ENCODE peak calls at places on chromosomes 4 and X, in nine cellular contexts. L is colonic mucosa, W is heart right ventricle, Y is bronchial epithelial cell, U is lung, J is breast epithelium, N is ascending aorta, B is dorsolateral prefrontal cortex, I is AG10803. V is an unnamed sample.

GRCh38 chrX:132622130-132622529 is 133.3 kb upstream of the MBNL3 start:
- DNase-seq in N (no peak), W (no peak), I (peak), U (no peak), Y (peak), L (no peak), B (no peak), J (no peak), V (peak)

GRCh38 chrX:153909024-153909979 is 4.8 kb downstream of the AVPR2 start:
- DNase-seq in N (no peak), I (no peak), W (no peak), B (no peak), J (no peak), Y (no peak), U (no peak), L (no peak), V (no peak)

GRCh38 chrX:25012433-25012735 is 3.4 kb downstream of the ARX start:
- DNase-seq in U (no peak), L (no peak), B (no peak), W (no peak), N (no peak), J (no peak), I (no peak), Y (no peak), V (no peak)

GRCh38 chrX:16479206-16479869 is 170.6 kb upstream of the S100G start:
- DNase-seq in Y (peak), I (peak), L (no peak), N (no peak), J (no peak), W (no peak), U (no peak), B (no peak), V (peak)

GRCh38 chr4:167786504-167786903 is 305.8 kb upstream of the ANXA10 start:
- DNase-seq in L (no peak), J (no peak), U (no peak), N (no peak), Y (no peak), W (no peak), I (no peak), B (no peak), V (no peak)

GRCh38 chrX:11908371-11908770 is 150.3 kb downstream of the MSL3 start:
- DNase-seq in I (no peak), L (no peak), U (no peak), W (no peak), B (no peak), N (no peak), J (no peak), Y (peak), V (peak)

GRCh38 chrX:152206426-152206825 is 68.0 kb upstream of the MAGEA10 start:
- DNase-seq in Y (no peak), W (no peak), I (no peak), U (no peak), N (no peak), L (no peak), B (no peak), J (no peak), V (no peak)

GRCh38 chrX:143500751-143501150 is 16.5 kb downstream of the SPANXN3 start:
- DNase-seq in Y (peak), W (no peak), L (no peak), N (no peak), U (no peak), I (no peak), J (no peak), B (no peak), V (no peak)

GRCh38 chr4:1053080-1053661 is 41.7 kb downstream of the FGFRL1 start:
- DNase-seq in W (no peak), U (no peak), Y (peak), J (peak), B (no peak), L (no peak), N (no peak), I (peak), V (no peak)

GRCh38 chr4:137156054-137156453 is 376.2 kb downstream of the PCDH18 start:
- DNase-seq in W (no peak), N (no peak), U (no peak), B (no peak), L (no peak), J (no peak), I (peak), Y (peak), V (peak)

GRCh38 chrX:45129055-45129454 is 71.6 kb downstream of the DIPK2B start:
- DNase-seq in I (no peak), B (no peak), W (no peak), L (no peak), Y (no peak), N (no peak), U (no peak), J (no peak), V (no peak)

GRCh38 chrX:39883664-39884063 is 214.1 kb downstream of the BCOR start:
- DNase-seq in Y (no peak), N (no peak), U (no peak), L (no peak), B (no peak), J (no peak), W (no peak), I (no peak), V (no peak)

GRCh38 chr4:39062094-39062493 is at the start of gene KLHL5:
- DNase-seq in B (no peak), U (no peak), L (no peak), I (no peak), N (no peak), Y (no peak), J (no peak), W (no peak), V (peak)

GRCh38 chrX:63656871-63657580 is 128.0 kb downstream of the ARHGEF9 start:
- DNase-seq in B (no peak), L (no peak), W (peak), U (no peak), N (peak), Y (peak), I (peak), J (no peak), V (peak)

GRCh38 chrX:10121787-10122186 is 35.0 kb upstream of the CLCN4 start:
- DNase-seq in U (no peak), J (no peak), I (no peak), L (no peak), B (no peak), N (no peak), W (no peak), Y (no peak), V (peak)

GRCh38 chrX:8879750-8880149 is 78.6 kb upstream of the FAM9A start:
- DNase-seq in U (no peak), J (no peak), Y (peak), L (peak), W (no peak), I (no peak), N (no peak), B (no peak), V (no peak)

GRCh38 chr4:119204898-119205297 is 7.6 kb upstream of the USP53 start:
- DNase-seq in Y (no peak), L (no peak), I (no peak), N (no peak), W (no peak), B (no peak), J (no peak), U (no peak), V (no peak)

GRCh38 chr4:151540728-151541437 is 131.9 kb downstream of the FHIP1A start:
- DNase-seq in W (no peak), I (peak), Y (peak), L (peak), N (no peak), U (no peak), J (no peak), B (no peak), V (peak)

GRCh38 chr4:180407273-180407885 is 1835.8 kb upstream of the TENM3 start:
- DNase-seq in Y (peak), W (no peak), B (no peak), U (no peak), I (no peak), J (no peak), L (no peak), N (no peak), V (no peak)

GRCh38 chr4:119211856-119212250 is 660 bp upstream of the USP53 start:
- DNase-seq in J (no peak), W (no peak), B (no peak), U (no peak), Y (no peak), I (no peak), N (no peak), L (no peak), V (no peak)

GRCh38 chrX:1248381-1249061 is 20.1 kb upstream of the CSF2RA start:
- DNase-seq in N (no peak), I (no peak), U (no peak), W (peak), L (no peak), B (no peak), Y (no peak), J (no peak), V (no peak)

GRCh38 chr4:27048350-27049100 is 187.9 kb downstream of the STIM2 start:
- DNase-seq in B (no peak), N (no peak), U (no peak), I (peak), Y (peak), W (no peak), L (peak), J (no peak), V (peak)

GRCh38 chr4:128737098-128737513 is 72.4 kb upstream of the JADE1 start:
- DNase-seq in N (no peak), W (peak), Y (no peak), L (no peak), I (no peak), J (no peak), B (no peak), U (no peak), V (no peak)

GRCh38 chrX:131907488-131908314 is 115.4 kb upstream of the STK26 start:
- DNase-seq in I (no peak), J (no peak), N (no peak), W (no peak), Y (no peak), L (no peak), U (no peak), B (no peak), V (no peak)

GRCh38 chr4:168710353-168710946 is 213.6 kb downstream of the PALLD start:
- DNase-seq in N (peak), Y (peak), L (peak), W (no peak), J (no peak), U (no peak), I (peak), B (no peak), V (peak)

GRCh38 chr4:141248029-141248428 is 27.3 kb downstream of the ZNF330 start:
- DNase-seq in L (no peak), U (no peak), B (no peak), J (no peak), Y (no peak), I (peak), N (no peak), W (no peak), V (peak)

GRCh38 chrX:39827959-39828358 is 269.8 kb downstream of the BCOR start:
- DNase-seq in J (no peak), U (no peak), B (no peak), N (no peak), L (no peak), W (no peak), I (no peak), Y (no peak), V (no peak)

GRCh38 chrX:23483396-23483795 is 148.7 kb downstream of the PTCHD1 start:
- DNase-seq in L (no peak), W (no peak), B (no peak), I (no peak), Y (no peak), U (no peak), N (no peak), J (no peak), V (no peak)

DNA sequence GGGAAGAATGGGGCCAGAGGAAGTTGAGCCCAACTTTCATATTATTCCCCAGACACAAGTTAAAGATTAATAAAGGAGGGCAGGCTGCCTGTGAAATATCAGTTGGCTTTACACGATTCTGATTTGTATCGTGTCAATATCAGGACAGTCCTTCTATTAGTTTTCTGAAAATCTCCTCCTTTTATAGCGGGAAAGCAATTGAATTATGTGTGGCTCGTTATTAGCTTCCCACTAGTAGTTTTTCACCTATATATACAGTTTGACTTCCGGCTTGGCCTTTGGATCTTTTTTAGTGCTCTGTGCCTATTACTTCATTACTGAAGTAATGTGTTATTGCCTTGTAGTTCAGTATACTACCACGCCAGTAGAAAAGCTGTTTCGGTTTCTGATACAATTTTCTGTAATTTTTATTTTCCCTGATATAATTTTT is 1.8 kb downstream of the PDLIM5 start:
- DNase-seq in L (peak), J (no peak), N (no peak), U (no peak), Y (no peak), B (no peak), I (no peak), W (no peak), V (no peak)
- H3K4me3 ChIP-seq in L (peak), J (peak), N (peak), U (no peak), Y (peak), B (peak), I (peak), W (peak), V (peak)

GRCh38 chr4:40563401-40563800 is 66.3 kb downstream of the RBM47 start:
- DNase-seq in N (no peak), Y (no peak), W (no peak), I (no peak), B (no peak), L (no peak), J (no peak), U (no peak), V (no peak)
- TF ChIP-seq CTCF in N (no peak), Y (no peak), W (no peak), I (no peak), B (no peak), L (no peak), J (no peak), U (no peak), V (no peak)

DNA sequence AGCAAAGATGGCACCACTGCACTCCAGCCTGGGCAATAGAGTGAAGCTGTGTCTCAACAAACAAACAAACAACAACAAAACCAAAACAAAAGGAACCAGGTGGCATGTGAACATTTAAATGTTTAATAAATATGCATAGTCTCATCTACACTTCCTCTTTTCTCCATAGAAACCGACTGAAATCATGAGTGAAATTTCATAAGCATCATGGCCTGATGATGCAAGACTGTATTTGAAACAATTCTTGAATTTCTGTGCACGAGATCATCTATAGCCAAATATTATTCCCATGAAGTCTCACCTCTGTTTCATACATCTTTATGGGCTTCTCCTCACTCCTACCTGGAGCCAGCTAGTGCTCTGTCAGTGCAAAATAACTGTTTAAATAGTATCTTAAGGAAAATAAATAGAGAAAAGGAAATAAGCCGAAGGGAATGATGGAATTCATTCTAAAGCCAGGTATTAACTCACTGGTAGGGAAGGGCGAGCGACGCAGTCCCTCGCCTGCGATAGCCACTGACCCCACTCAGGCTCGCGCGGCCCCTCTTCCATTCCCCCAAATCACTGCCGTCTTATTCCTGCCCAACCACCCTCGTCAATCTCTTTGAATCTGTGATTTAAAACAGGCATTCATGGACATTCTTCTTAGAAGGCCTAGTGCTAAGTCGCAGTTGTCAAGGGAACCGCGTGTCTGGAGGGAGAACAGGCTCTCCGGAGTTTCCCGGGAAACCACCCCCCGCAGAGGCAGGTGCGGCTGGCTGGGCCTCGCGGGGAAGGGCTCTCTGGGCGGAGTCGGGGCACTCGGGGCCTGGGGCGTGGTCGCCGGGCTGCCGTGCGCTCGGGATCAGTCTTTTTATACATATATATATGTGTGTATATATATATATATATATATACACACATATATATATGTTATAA is 52.4 kb upstream of the TRIM2 start:
- DNase-seq in N (peak), Y (peak), U (peak), B (peak), W (no peak), J (no peak), L (peak), I (peak), V (peak)
- H3K4me3 ChIP-seq in N (no peak), Y (no peak), U (no peak), B (peak), W (no peak), J (peak), L (peak), I (no peak), V (peak)

DNA sequence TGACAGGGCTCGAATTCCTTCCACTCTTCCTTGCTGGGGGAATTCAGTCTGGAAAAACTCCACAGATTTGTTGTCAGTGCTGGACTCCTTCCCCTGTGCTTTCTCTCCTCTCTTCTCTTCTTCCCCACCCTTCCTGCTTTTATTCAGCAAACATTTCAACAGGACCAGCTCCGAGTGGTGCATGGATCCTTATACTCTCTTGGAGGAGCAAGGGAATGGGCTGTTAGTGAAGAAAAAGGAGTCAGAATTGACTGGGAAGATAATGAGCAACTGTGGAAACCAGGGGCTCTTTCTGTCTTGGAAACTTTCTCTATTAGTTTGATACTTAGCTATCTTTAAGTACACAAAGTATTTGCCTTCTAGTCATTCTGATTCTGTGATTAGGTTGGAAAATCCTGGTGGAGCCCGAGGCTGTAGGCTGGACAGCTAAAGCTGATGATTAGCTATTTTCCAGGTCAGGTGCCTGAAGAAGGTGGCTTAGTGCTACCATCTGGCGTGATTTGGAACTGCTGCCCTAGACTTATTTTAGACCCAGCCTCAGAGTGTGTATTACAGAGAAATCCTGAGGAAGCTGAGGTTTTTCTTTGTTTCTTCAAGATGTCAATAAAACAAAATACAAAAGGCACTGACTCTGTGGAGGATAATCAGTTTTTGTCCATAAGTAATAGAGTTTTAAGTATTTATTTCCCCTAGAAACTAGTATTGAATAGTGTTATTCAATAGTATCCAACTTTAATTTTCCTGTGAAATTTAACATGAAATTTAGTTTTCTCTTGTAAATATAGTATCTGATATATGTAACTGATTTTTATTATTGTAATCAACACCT is 38.4 kb downstream of the NAP1L5 start:
- DNase-seq in J (no peak), I (peak), L (peak), B (no peak), N (peak), U (peak), Y (peak), W (no peak), V (peak)
- TF ChIP-seq CTCF in J (peak), I (peak), L (peak), B (peak), N (peak), U (peak), Y (peak), W (peak), V (peak)

V was measured in astrocyte of the spinal cord.